ENCODE peak calls at places on chromosome 6, in eight cellular contexts. W is dermis blood vessel endothelial cell; O is activated T-helper 1 cell treated with anti-CD3 and anti-CD28 coated beads, Interleukin-12 subunit alpha, Interleukin-12 subunit beta, Interleukin-2, Interleukin-4 antibody, amounts not matched to agents 30 ng/mL and 10 ng/mL and 1 ng/mL, durations not matched to agents 14 hours and 24 hours and 36 hours; F is NCI-H774; C is NCI-H1417; Z is D341Med; T is EH; N is T47D. M is an unnamed sample.
A peak's percentile ranks its signal among the peaks of the same experiment; 100 is the strongest.

GRCh38 chr6:13373488-13373886 is 45.1 kb upstream of the TBC1D7 start:
- DNase-seq in W (peak; percentile 20), O (no peak), F (no peak), C (no peak), Z (no peak), T (peak; percentile 7), N (no peak), M (no peak)

GRCh38 chr6:143449082-143449481 is 1.4 kb downstream of the ADAT2 start:
- DNase-seq in W (no peak), O (no peak), F (no peak), C (no peak), Z (no peak), T (no peak), N (no peak), M (no peak)

GRCh38 chr6:147000545-147001488 is 203.4 kb upstream of the STXBP5 start:
- DNase-seq in W (peak; percentile 7), O (no peak), F (no peak), C (no peak), Z (no peak), T (peak; percentile 73), N (no peak), M (no peak)

GRCh38 chr6:156994215-156995076 is 217.3 kb downstream of the ARID1B start:
- DNase-seq in W (peak; percentile 59), O (no peak), F (no peak), C (no peak), Z (no peak), T (no peak), N (no peak), M (no peak)

GRCh38 chr6:144737998-144738397 is 452.9 kb downstream of the UTRN start:
- DNase-seq in W (no peak), O (no peak), F (no peak), C (no peak), Z (no peak), T (no peak), N (no peak), M (no peak)

GRCh38 chr6:13873288-13874190 is 51.2 kb upstream of the RNF182 start:
- DNase-seq in W (peak; percentile 50), O (peak; percentile 50), F (peak; percentile 89), C (peak; percentile 94), Z (peak; percentile 93), T (peak; percentile 21), N (peak; percentile 88), M (peak; percentile 91)

GRCh38 chr6:113050010-113050893 is 703.1 kb downstream of the RFPL4B start:
- DNase-seq in W (peak; percentile 89), O (no peak), F (peak; percentile 32), C (peak; percentile 60), Z (no peak), T (peak; percentile 58), N (no peak), M (no peak)

GRCh38 chr6:11277275-11278206 is 45.1 kb upstream of the NEDD9 start:
- DNase-seq in W (peak; percentile 89), O (no peak), F (no peak), C (no peak), Z (no peak), T (peak; percentile 97), N (peak; percentile 21), M (no peak)

GRCh38 chr6:63574554-63574900 is 2.2 kb downstream of the LOC128125822 start:
- DNase-seq in W (no peak), O (no peak), F (no peak), C (no peak), Z (no peak), T (no peak), N (no peak), M (no peak)

GRCh38 chr6:7787137-7787575 is 61.3 kb downstream of the BMP6 start:
- DNase-seq in W (no peak), O (no peak), F (no peak), C (no peak), Z (no peak), T (peak; percentile 84), N (no peak), M (no peak)

GRCh38 chr6:35036059-35036827 is 104.9 kb downstream of the TCP11 start:
- DNase-seq in W (no peak), O (no peak), F (no peak), C (peak; percentile 82), Z (no peak), T (no peak), N (no peak), M (no peak)

GRCh38 chr6:25659633-25660368 is 7.8 kb downstream of the SCGN start:
- DNase-seq in W (no peak), O (no peak), F (no peak), C (peak; percentile 58), Z (no peak), T (no peak), N (no peak), M (no peak)

GRCh38 chr6:71473908-71474307 is 185.3 kb downstream of the OGFRL1 start:
- DNase-seq in W (peak; percentile 76), O (no peak), F (no peak), C (no peak), Z (no peak), T (peak; percentile 90), N (no peak), M (no peak)

GRCh38 chr6:147787407-147787806 is 278.9 kb downstream of the SAMD5 start:
- DNase-seq in W (no peak), O (no peak), F (no peak), C (peak; percentile 54), Z (no peak), T (no peak), N (peak; percentile 52), M (no peak)

GRCh38 chr6:33723576-33724085 is 12.1 kb upstream of the UQCC2 start:
- DNase-seq in W (no peak), O (no peak), F (no peak), C (no peak), Z (no peak), T (no peak), N (no peak), M (no peak)

GRCh38 chr6:54846857-54847721 is 518 bp downstream of the FAM83B start:
- DNase-seq in W (no peak), O (no peak), F (no peak), C (peak; percentile 71), Z (no peak), T (no peak), N (peak; percentile 52), M (peak; percentile 27)